ENCODE peak calls at places on chromosomes 13 and 19, in seven cellular contexts. K is GF-D8; O is smooth muscle cell of the brain vasculature; G is stimulated activated CD8-positive, alpha-beta memory T cell treated with anti-CD3 and anti-CD28 coated beads, Interleukin-12 subunit alpha, Interleukin-12 subunit beta, amount 100 ng/mL, for 4 hours; U is EH; Q is effector CD8-positive, alpha-beta T cell; T is iris pigment epithelial cell. D is an unnamed sample.

GRCh38 chr19:50567052-50567841 is 988 bp downstream of the LRRC4B start:
- DNase-seq in O (no peak), U (no peak), T (no peak), G (no peak), K (no peak), Q (no peak), D (no peak)

GRCh38 chr13:58574791-58575190 is 943.2 kb downstream of the PCDH17 start:
- DNase-seq in T (no peak), K (no peak), U (no peak), G (no peak), Q (no peak), O (no peak), D (no peak)

GRCh38 chr19:2793577-2793976 is 8.3 kb downstream of the THOP1 start:
- DNase-seq in G (no peak), K (no peak), U (no peak), T (no peak), O (no peak), Q (no peak), D (no peak)

GRCh38 chr19:28493881-28494280 is 719.1 kb downstream of the UQCRFS1 start:
- DNase-seq in K (no peak), G (no peak), T (no peak), O (no peak), Q (no peak), U (no peak), D (no peak)

GRCh38 chr13:24071423-24072075 is 89.0 kb upstream of the SPATA13 start:
- DNase-seq in G (no peak), O (no peak), K (no peak), U (peak), Q (no peak), T (peak), D (no peak)

GRCh38 chr19:16142032-16142580 is 1.4 kb upstream of the HSH2D start:
- DNase-seq in U (no peak), Q (no peak), K (no peak), T (no peak), G (no peak), O (no peak), D (no peak)

GRCh38 chr13:106096661-106097092 is 438.8 kb downstream of the EFNB2 start:
- DNase-seq in U (peak), K (no peak), T (no peak), Q (no peak), O (no peak), G (no peak), D (no peak)

GRCh38 chr19:40947573-40947972 is 43.5 kb upstream of the CYP2B6 start:
- DNase-seq in T (no peak), K (no peak), U (no peak), G (no peak), O (no peak), Q (no peak), D (no peak)

GRCh38 chr19:7410946-7411345 is 62.2 kb downstream of the ARHGEF18 start:
- DNase-seq in Q (no peak), O (no peak), U (no peak), T (no peak), K (no peak), G (no peak), D (no peak)

D was measured in vagina.